ENCODE peak calls at places on chromosomes 13 and 19, in six cellular contexts. One of them, this sample, is unnamed.

GRCh38 chr19:31231181-31231580 is 118.1 kb downstream of the TSHZ3 start:
- DNase-seq in tibial nerve: no peak
- DNase-seq in neural progenitor cell: no peak
- DNase-seq in endodermal cell: no peak
- DNase-seq in Caco-2: no peak
- DNase-seq in HFF-Myc: no peak
- DNase-seq in this sample: no peak

GRCh38 chr19:38932425-38933179 is 1.9 kb downstream of the MRPS12 start:
- DNase-seq in endodermal cell: peak
- DNase-seq in neural progenitor cell: peak
- DNase-seq in HFF-Myc: no peak
- DNase-seq in Caco-2: no peak
- DNase-seq in tibial nerve: no peak
- DNase-seq in this sample: no peak

GRCh38 chr13:79678100-79678499 is 197.1 kb downstream of the NDFIP2 start:
- DNase-seq in tibial nerve: no peak
- DNase-seq in endodermal cell: no peak
- DNase-seq in neural progenitor cell: no peak
- DNase-seq in Caco-2: no peak
- DNase-seq in HFF-Myc: no peak
- DNase-seq in this sample: no peak

GRCh38 chr13:28353679-28354078 is 141.2 kb downstream of the FLT1 start:
- DNase-seq in HFF-Myc: no peak
- DNase-seq in neural progenitor cell: no peak
- DNase-seq in Caco-2: no peak
- DNase-seq in tibial nerve: no peak
- DNase-seq in endodermal cell: no peak
- DNase-seq in this sample: no peak

GRCh38 chr13:30158774-30159445 is 148.4 kb downstream of the KATNAL1 start:
- DNase-seq in tibial nerve: peak
- DNase-seq in endodermal cell: no peak
- DNase-seq in neural progenitor cell: no peak
- DNase-seq in Caco-2: no peak
- DNase-seq in HFF-Myc: peak
- DNase-seq in this sample: no peak

GRCh38 chr19:7904074-7905020 is 670 bp downstream of the MAP2K7 start:
- DNase-seq in neural progenitor cell: peak
- DNase-seq in Caco-2: no peak
- DNase-seq in HFF-Myc: no peak
- DNase-seq in tibial nerve: no peak
- DNase-seq in endodermal cell: peak
- DNase-seq in this sample: no peak

GRCh38 chr13:69704311-69704710 is 403.3 kb upstream of the ATXN8OS start:
- DNase-seq in HFF-Myc: no peak
- DNase-seq in tibial nerve: no peak
- DNase-seq in endodermal cell: no peak
- DNase-seq in Caco-2: no peak
- DNase-seq in neural progenitor cell: no peak
- DNase-seq in this sample: no peak

GRCh38 chr19:45607071-45608029 is 5.3 kb upstream of the GPR4 start:
- DNase-seq in HFF-Myc: peak
- DNase-seq in tibial nerve: peak
- DNase-seq in endodermal cell: peak
- DNase-seq in Caco-2: peak
- DNase-seq in neural progenitor cell: peak
- DNase-seq in this sample: no peak

GRCh38 chr19:17448190-17448967 is at the start of gene TMEM221:
- DNase-seq in endodermal cell: peak
- DNase-seq in HFF-Myc: no peak
- DNase-seq in tibial nerve: peak
- DNase-seq in neural progenitor cell: peak
- DNase-seq in Caco-2: peak
- DNase-seq in this sample: no peak

GRCh38 chr19:4713384-4713951 is 10.2 kb downstream of the DPP9 start:
- DNase-seq in neural progenitor cell: no peak
- DNase-seq in tibial nerve: peak
- DNase-seq in Caco-2: no peak
- DNase-seq in HFF-Myc: peak
- DNase-seq in endodermal cell: no peak
- DNase-seq in this sample: no peak

GRCh38 chr19:56577719-56578602 is 10.7 kb downstream of the ZNF470 start:
- DNase-seq in neural progenitor cell: no peak
- DNase-seq in tibial nerve: no peak
- DNase-seq in Caco-2: no peak
- DNase-seq in endodermal cell: no peak
- DNase-seq in HFF-Myc: no peak
- DNase-seq in this sample: no peak
- H3K4me3 ChIP-seq in neural progenitor cell: no peak
- H3K4me3 ChIP-seq in tibial nerve: no peak
- H3K4me3 ChIP-seq in Caco-2: no peak
- H3K4me3 ChIP-seq in endodermal cell: peak
- H3K4me3 ChIP-seq in HFF-Myc: no peak
- H3K4me3 ChIP-seq in this sample: no peak

DNA sequence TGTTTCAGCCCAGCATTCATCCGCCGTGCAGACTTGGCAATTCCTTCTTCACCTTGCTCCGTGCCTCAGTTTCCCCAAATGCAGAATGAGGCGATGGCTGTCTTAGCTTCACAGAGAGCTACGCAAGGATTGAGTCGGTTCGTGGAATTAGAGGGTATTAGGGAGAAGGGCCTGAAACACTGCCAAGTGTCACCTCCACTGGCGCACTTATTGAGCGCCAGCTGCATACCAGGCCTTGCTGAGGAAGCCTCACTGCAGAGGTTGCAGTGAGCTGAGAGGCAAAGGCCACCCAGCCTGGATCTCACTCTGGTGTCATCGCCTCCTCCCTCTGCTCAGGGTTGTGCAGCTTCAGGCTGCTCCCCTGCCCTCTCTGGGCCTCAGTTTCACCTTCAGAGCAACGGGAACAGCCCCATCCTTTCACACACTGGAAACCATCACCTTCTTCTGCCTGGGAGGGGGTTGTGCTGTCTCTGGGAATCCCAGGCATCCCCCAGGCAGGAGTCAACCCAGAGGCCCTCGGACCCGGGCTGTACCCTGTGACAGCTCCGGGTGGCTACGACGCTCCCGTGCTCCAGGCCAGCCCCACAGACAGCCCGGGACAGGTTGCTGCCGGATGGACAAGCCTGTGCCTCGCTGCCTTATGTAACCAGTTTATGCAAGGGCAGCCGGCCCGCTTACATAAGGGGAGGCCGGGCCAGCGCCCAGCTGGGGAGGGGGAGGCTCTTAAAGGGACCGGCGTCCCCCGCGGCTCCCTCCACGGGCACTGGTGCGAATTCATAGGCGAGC is 31.9 kb downstream of the NFIC start:
- DNase-seq in neural progenitor cell: peak
- DNase-seq in endodermal cell: peak
- DNase-seq in HFF-Myc: no peak
- DNase-seq in tibial nerve: peak
- DNase-seq in Caco-2: no peak
- DNase-seq in this sample: no peak
- H3K4me3 ChIP-seq in neural progenitor cell: no peak
- H3K4me3 ChIP-seq in endodermal cell: no peak
- H3K4me3 ChIP-seq in HFF-Myc: no peak
- H3K4me3 ChIP-seq in tibial nerve: peak
- H3K4me3 ChIP-seq in Caco-2: no peak
- H3K4me3 ChIP-seq in this sample: peak

GRCh38 chr13:53460776-53461175 is 432.2 kb downstream of the OLFM4 start:
- DNase-seq in endodermal cell: peak
- DNase-seq in Caco-2: no peak
- DNase-seq in HFF-Myc: no peak
- DNase-seq in neural progenitor cell: peak
- DNase-seq in tibial nerve: no peak
- DNase-seq in this sample: no peak

DNA sequence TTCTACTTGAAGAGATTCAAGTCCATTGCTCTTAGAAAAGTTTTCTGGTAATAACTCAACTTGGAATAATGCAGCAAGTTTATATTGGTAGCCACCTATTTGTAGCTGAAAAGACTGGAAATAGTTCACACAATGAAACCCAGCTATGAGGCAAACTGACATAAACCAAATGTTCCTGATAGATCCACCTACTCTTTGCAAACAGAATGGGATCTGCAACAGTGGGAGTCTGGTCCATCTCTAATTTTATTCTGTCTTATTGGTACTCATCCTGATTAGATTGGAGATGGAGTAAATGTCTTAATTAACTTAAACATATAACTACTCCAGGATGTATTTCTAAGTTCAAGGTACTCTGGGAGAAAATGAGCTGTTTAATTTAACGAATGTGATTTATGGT is 438.0 kb downstream of the OLFM4 start:
- DNase-seq in Caco-2: no peak
- DNase-seq in tibial nerve: no peak
- DNase-seq in HFF-Myc: no peak
- DNase-seq in endodermal cell: no peak
- DNase-seq in neural progenitor cell: no peak
- DNase-seq in this sample: no peak
- H3K4me3 ChIP-seq in Caco-2: no peak
- H3K4me3 ChIP-seq in tibial nerve: no peak
- H3K4me3 ChIP-seq in HFF-Myc: no peak
- H3K4me3 ChIP-seq in endodermal cell: no peak
- H3K4me3 ChIP-seq in neural progenitor cell: no peak
- H3K4me3 ChIP-seq in this sample: no peak

DNA sequence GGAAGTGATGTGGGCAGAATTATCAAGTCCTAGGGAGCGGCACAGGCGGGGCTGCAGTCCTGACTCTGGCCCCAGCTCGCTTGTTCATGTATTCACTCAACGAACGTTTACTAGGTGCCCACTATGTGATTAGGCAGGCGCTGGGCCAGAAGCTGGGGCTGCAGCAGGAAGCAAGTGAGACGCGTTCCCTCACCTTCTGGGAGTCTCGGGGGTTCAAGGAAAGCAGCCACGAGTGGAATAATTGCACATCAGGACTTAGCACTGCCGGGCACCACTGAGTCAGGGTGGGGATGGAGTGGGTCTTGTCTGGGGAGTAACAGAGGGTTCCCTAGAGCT is 2.5 kb upstream of the LMTK3 start:
- DNase-seq in HFF-Myc: no peak
- DNase-seq in tibial nerve: no peak
- DNase-seq in neural progenitor cell: no peak
- DNase-seq in Caco-2: no peak
- DNase-seq in endodermal cell: no peak
- DNase-seq in this sample: no peak
- H3K4me3 ChIP-seq in HFF-Myc: no peak
- H3K4me3 ChIP-seq in tibial nerve: no peak
- H3K4me3 ChIP-seq in neural progenitor cell: peak
- H3K4me3 ChIP-seq in Caco-2: peak
- H3K4me3 ChIP-seq in endodermal cell: peak
- H3K4me3 ChIP-seq in this sample: peak

DNA sequence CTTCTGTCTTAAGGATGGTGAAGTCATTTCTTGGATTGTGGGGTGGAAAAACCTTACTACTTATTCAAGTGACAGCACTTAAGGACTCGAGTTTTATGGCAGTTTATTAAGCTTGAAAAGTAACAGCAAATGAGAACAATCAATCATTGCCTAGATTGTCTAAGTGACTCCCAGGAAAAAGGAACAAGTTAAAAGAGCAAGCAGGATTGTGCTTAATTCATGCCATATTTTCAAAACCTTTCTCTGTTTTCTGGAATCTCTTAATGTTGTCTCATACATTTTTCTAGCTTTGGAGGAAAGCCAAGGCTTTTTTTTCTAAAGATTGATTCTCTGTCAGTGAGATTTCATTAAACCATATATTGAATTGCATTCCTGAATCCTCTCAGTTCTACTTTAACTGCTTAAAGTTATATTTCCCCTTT is 236.2 kb upstream of the HTR2A start:
- DNase-seq in endodermal cell: no peak
- DNase-seq in tibial nerve: no peak
- DNase-seq in neural progenitor cell: no peak
- DNase-seq in Caco-2: no peak
- DNase-seq in HFF-Myc: no peak
- DNase-seq in this sample: no peak
- H3K4me3 ChIP-seq in endodermal cell: no peak
- H3K4me3 ChIP-seq in tibial nerve: no peak
- H3K4me3 ChIP-seq in neural progenitor cell: no peak
- H3K4me3 ChIP-seq in Caco-2: no peak
- H3K4me3 ChIP-seq in HFF-Myc: no peak
- H3K4me3 ChIP-seq in this sample: no peak

GRCh38 chr13:23671367-23671766 is 101.2 kb downstream of the TNFRSF19 start:
- DNase-seq in neural progenitor cell: no peak
- DNase-seq in tibial nerve: no peak
- DNase-seq in Caco-2: no peak
- DNase-seq in endodermal cell: no peak
- DNase-seq in HFF-Myc: no peak
- DNase-seq in this sample: no peak

GRCh38 chr13:23668557-23668956 is 98.3 kb downstream of the TNFRSF19 start:
- DNase-seq in endodermal cell: no peak
- DNase-seq in neural progenitor cell: no peak
- DNase-seq in HFF-Myc: no peak
- DNase-seq in tibial nerve: no peak
- DNase-seq in Caco-2: no peak
- DNase-seq in this sample: no peak

GRCh38 chr13:23667750-23668149 is 97.5 kb downstream of the TNFRSF19 start:
- DNase-seq in HFF-Myc: no peak
- DNase-seq in tibial nerve: no peak
- DNase-seq in neural progenitor cell: peak
- DNase-seq in Caco-2: no peak
- DNase-seq in endodermal cell: no peak
- DNase-seq in this sample: no peak

GRCh38 chr13:23670793-23671192 is 100.6 kb downstream of the TNFRSF19 start:
- DNase-seq in endodermal cell: no peak
- DNase-seq in HFF-Myc: no peak
- DNase-seq in tibial nerve: no peak
- DNase-seq in Caco-2: no peak
- DNase-seq in neural progenitor cell: no peak
- DNase-seq in this sample: no peak

DNA sequence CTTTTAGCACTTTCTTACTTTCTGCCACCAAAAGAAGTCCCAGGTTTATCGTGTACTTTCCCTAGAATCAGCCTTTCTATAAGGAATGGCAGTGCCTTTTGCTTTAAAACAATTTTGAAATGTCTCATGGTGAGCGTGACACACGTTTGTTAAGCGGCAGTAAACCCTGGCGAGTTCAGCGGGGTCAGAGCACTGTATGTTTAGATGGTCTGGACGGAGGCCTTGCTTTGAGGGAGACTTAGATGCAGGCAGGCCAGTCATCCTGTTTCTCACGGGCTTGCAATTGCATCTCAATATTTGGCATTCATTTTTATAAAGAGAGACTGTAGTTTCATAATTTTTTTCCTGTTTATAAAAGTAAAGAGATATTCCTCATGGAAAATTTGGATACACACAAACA is 96.4 kb downstream of the TNFRSF19 start:
- DNase-seq in HFF-Myc: no peak
- DNase-seq in neural progenitor cell: no peak
- DNase-seq in tibial nerve: no peak
- DNase-seq in endodermal cell: no peak
- DNase-seq in Caco-2: no peak
- DNase-seq in this sample: no peak
- H3K4me3 ChIP-seq in HFF-Myc: no peak
- H3K4me3 ChIP-seq in neural progenitor cell: no peak
- H3K4me3 ChIP-seq in tibial nerve: no peak
- H3K4me3 ChIP-seq in endodermal cell: no peak
- H3K4me3 ChIP-seq in Caco-2: no peak
- H3K4me3 ChIP-seq in this sample: no peak